ENCODE peak calls at places on chromosomes 7 and 10, in four cellular contexts. R is endothelial cell of umbilical vein, X is A549, I is transverse colon. B is an unnamed sample.

GRCh38 chr7:95840953-95841950 is 68.9 kb downstream of the DYNC1I1 start:
- DNase-seq in I (no peak), R (no peak), X (peak), B (no peak)

GRCh38 chr10:117175215-117175900 is 21.9 kb upstream of the KCNK18 start:
- DNase-seq in R (no peak), X (no peak), I (peak), B (peak)

GRCh38 chr7:24936121-24936824 is 43.7 kb downstream of the OSBPL3 start:
- DNase-seq in I (no peak), R (peak), X (no peak), B (no peak)

GRCh38 chr7:123024989-123025758 is 29.7 kb upstream of the TAS2R16 start:
- DNase-seq in X (no peak), R (peak), I (no peak), B (no peak)

GRCh38 chr10:33413093-33413442 is 78.6 kb upstream of the NRP1 start:
- DNase-seq in I (no peak), X (no peak), R (peak), B (no peak)

GRCh38 chr10:131568866-131569265 is 257.3 kb upstream of the TCERG1L start:
- DNase-seq in I (no peak), R (no peak), X (no peak), B (no peak)

GRCh38 chr7:42189535-42189934 is 47.5 kb downstream of the GLI3 start:
- DNase-seq in X (no peak), R (peak), I (no peak), B (no peak)

GRCh38 chr10:116836087-116836486 is 13.2 kb upstream of the ENO4 start:
- DNase-seq in X (no peak), I (no peak), R (no peak), B (no peak)

GRCh38 chr10:132748545-132749427 is 37.2 kb downstream of the NKX6-2 start:
- DNase-seq in X (no peak), I (no peak), R (no peak), B (no peak)

GRCh38 chr7:2761801-2762497 is 73.9 kb downstream of the AMZ1 start:
- DNase-seq in X (no peak), R (no peak), I (no peak), B (no peak)

GRCh38 chr7:7239346-7239745 is 57.0 kb downstream of the C1GALT1 start:
- DNase-seq in X (no peak), I (no peak), R (no peak), B (no peak)

GRCh38 chr10:88232978-88233537 is 350.1 kb downstream of the RNLS start:
- DNase-seq in X (no peak), I (no peak), R (no peak), B (no peak)

GRCh38 chr10:72014785-72015480 is 50.7 kb downstream of the CHST3 start:
- DNase-seq in X (no peak), R (no peak), I (no peak), B (no peak)

GRCh38 chr7:157875230-157876179 is 538.7 kb downstream of the DNAJB6 start:
- DNase-seq in I (no peak), X (peak), R (no peak), B (peak)

GRCh38 chr7:135684134-135684533 is 21.8 kb downstream of the STMP1 start:
- DNase-seq in I (no peak), R (no peak), X (no peak), B (no peak)

GRCh38 chr7:93972029-93972725 is 32.0 kb downstream of the BET1 start:
- DNase-seq in R (no peak), I (no peak), X (no peak), B (no peak)

GRCh38 chr7:41699532-41699931 is 3.4 kb downstream of the INHBA start:
- DNase-seq in R (peak), I (no peak), X (no peak), B (no peak)

GRCh38 chr7:70416611-70417010 is 715.3 kb upstream of the GALNT17 start:
- DNase-seq in X (no peak), I (no peak), R (no peak), B (no peak)

GRCh38 chr10:122379537-122379936 is 5.0 kb downstream of the PLEKHA1 start:
- DNase-seq in X (no peak), I (no peak), R (no peak), B (no peak)

GRCh38 chr7:14596421-14596820 is 306.1 kb downstream of the DGKB start:
- DNase-seq in I (no peak), X (no peak), R (no peak), B (no peak)

DNA sequence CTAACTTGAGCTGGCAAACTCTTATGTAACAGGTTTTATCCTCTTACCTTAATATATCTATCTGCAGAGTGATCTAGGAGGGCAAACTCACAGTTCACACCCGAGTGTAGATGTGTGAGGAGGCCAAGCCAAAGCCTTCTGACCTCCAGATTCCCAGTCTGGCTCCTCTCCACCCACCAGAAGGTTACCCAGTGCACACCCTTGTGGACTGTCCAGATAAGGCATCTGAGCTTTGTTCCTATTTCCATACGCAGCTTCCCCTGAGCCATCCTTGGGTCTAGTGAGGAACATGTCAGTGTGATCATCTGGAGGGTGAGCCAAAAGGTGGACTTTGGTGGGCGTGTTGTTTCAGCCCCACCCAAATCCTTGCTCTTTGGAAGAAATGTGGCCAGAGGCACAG is 203.0 kb upstream of the MEOX2 start:
- DNase-seq in I (no peak), X (peak), R (peak), B (no peak)
- TF ChIP-seq CTCF in I (no peak), X (no peak), R (peak), B (no peak)

GRCh38 chr10:12628964-12629766 is 279.8 kb downstream of the CAMK1D start:
- DNase-seq in I (peak), X (no peak), R (no peak), B (no peak)
- TF ChIP-seq POLR2A in I (no peak), X (no peak), R (no peak), B (no peak)

DNA sequence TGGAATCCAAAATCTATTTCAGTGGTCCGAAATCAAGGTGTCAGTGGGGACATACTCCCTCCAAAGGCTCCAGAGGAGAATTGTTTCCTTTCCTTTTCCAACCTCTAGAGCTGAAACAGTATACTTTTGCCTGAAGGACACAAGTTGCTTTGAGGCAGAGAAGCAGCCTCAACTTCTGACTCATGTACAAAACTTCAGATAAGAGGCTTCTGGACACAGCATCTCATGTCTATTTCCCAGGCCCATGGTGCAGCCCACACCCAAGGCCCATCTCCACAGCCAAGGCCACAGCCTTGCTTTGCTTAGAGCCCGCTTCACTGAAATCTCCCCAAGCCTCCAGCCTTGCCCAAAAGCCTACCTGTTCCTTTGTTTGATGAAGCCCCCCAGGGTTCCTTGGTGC is 68.9 kb downstream of the ZNF467 start:
- DNase-seq in I (no peak), X (no peak), R (no peak), B (no peak)
- TF ChIP-seq CTCF in I (no peak), X (no peak), R (no peak), B (no peak)

DNA sequence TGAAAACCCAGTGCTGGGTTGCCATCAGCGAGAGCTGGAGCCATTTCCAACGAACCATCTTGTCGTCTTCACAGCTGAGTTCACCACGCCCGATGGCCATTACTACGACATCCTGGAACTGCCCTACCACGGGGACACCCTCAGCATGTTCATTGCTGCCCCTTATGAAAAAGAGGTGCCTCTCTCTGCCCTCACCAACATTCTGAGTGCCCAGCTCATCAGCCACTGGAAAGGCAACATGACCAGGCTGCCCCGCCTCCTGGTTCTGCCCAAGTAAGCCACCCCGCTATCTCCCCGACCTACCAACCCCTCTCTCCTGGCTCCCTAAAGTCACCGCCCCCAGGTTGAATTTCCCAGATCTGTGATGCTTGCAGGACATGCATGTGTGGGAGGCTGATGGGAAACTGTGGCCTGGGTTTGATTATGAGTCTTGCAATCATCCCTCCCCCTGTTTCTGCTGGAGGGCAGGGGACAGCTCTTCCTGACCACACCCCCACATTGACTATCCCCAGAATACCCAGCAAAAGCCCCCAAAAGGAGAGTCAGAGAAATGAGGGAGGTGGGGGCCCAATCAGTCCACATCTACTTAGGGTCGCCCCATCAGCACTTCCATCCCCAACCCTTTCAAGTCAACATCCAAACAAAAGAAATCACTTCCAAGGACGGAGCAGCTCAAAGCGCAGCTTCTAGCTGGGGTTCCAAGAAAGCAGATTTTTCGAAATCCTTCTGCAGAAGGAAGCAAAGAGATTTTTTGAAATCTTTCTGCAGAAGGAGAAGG is 6.9 kb downstream of the SERPINE1 start:
- DNase-seq in X (no peak), I (no peak), R (no peak), B (no peak)
- TF ChIP-seq POLR2A in X (no peak), I (no peak), R (peak), B (no peak)

DNA sequence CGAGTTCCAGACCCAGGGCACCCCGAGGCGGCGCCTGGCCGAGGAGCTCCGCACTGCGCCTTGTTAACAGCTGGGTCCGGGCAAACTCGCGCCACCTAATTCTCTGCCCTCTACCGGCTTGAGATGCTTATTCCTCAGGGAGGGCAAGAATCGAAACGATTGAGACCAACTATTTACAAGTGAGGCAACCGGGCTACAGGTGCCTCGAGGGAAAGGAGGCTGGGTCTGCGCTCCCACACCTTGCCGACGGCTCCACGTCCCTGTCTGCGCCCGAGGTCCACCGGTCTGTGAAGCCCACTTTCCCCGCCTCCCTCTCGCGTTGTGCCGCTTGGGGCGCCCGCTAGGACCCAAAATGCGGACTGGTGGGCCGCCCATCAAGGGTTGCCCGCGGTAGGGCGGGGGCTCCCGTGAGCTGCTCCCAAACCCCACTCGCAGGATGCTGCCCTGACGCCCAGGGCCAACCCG is 527 bp downstream of the AKR1B1 start:
- DNase-seq in R (peak), I (peak), X (peak), B (peak)
- TF ChIP-seq CTCF in R (peak), I (no peak), X (peak), B (peak)

GRCh38 chr7:101134399-101134980 is 7.6 kb downstream of the SERPINE1 start:
- DNase-seq in X (no peak), I (no peak), R (peak), B (no peak)

GRCh38 chr7:101140339-101140699 is 13.4 kb downstream of the SERPINE1 start:
- DNase-seq in R (peak), X (no peak), I (no peak), B (no peak)

GRCh38 chr7:101140746-101141382 is 13.4 kb upstream of the AP1S1 start:
- DNase-seq in X (no peak), I (no peak), R (no peak), B (no peak)

GRCh38 chr7:101138149-101138870 is 11.4 kb downstream of the SERPINE1 start:
- DNase-seq in X (peak), R (peak), I (peak), B (no peak)

DNA sequence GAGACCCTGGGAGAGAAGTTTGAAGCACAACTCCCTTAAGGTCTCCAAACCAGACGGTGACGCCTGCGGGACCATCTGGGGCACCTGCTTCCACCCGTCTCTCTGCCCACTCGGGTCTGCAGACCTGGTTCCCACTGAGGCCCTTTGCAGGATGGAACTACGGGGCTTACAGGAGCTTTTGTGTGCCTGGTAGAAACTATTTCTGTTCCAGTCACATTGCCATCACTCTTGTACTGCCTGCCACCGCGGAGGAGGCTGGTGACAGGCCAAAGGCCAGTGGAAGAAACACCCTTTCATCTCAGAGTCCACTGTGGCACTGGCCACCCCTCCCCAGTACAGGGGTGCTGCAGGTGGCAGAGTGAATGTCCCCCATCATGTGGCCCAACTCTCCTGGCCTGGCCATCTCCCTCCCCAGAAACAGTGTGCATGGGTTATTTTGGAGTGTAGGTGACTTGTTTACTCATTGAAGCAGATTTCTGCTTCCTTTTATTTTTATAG is 10.8 kb downstream of the SERPINE1 start:
- DNase-seq in I (no peak), R (no peak), X (no peak), B (no peak)
- TF ChIP-seq POLR2A in I (no peak), R (peak), X (no peak), B (no peak)

GRCh38 chr10:38008006-38008405 is 2.5 kb upstream of the ZNF33A start:
- DNase-seq in R (no peak), X (no peak), I (no peak), B (no peak)

GRCh38 chr10:38007551-38007950 is 2.9 kb upstream of the ZNF33A start:
- DNase-seq in X (no peak), R (no peak), I (no peak), B (no peak)

DNA sequence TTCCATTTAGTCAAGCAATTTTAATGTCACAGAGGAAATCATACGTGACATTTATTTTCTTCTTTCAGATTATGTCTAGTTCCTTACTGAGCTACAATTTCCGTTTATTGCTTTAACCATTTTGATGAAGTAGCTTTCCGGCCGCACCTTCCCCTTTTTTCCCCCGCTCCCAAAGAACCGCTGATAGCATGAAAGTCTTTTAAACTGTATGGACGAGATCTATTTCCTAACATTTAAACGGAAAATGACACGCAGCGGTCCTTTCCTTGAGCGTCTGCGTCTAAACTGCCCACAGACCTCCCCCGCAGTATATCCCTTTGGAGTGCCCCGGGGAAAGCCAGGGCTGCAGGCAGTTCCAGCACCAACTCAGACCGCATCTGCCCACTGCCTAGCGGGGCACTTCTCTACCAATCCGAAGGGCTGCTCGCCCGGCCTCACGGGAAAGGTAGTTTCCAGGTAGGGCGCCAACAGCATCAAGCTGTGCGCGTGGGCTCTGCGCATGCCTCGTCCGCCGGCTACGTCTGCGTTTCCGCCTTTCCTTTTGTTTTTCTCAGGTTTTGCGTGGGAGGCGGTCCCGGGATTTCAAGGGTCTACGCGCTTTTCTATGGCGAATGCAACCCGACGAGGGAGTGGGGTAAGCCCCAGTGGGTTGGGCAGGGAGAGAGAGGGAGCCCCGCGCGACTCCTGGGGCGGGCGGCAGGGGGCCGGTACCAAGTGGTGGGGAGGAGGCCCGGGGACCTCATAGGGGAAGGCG is at the start of gene ZNF33A:
- DNase-seq in I (peak), R (peak), X (peak), B (peak)
- TF ChIP-seq CTCF in I (no peak), R (no peak), X (no peak), B (no peak)

GRCh38 chr7:140176811-140177702 is at the start of gene KDM7A:
- DNase-seq in I (peak), X (peak), R (peak), B (peak)
- TF ChIP-seq POLR2A in I (peak), X (peak), R (no peak), B (no peak)